ENCODE peak calls at places on chromosomes 7 and 10, in four cellular contexts. L is HCT116, U is HepG2, B is K562. Y is an unnamed sample.

GRCh38 chr10:95243318-95243617 is 47.5 kb downstream of the PDLIM1 start:
- DNase-seq in U (no peak), L (no peak), B (no peak), Y (no peak)

GRCh38 chr7:32892521-32893224 is 1.1 kb upstream of the KBTBD2 start:
- DNase-seq in L (peak), U (no peak), B (peak), Y (peak)

GRCh38 chr10:72335394-72336258 is 19.1 kb downstream of the DNAJB12 start:
- DNase-seq in B (no peak), U (no peak), L (no peak), Y (peak)

GRCh38 chr10:119355930-119356329 is 148.6 kb downstream of the GRK5 start:
- DNase-seq in B (peak), U (no peak), L (peak), Y (no peak)

GRCh38 chr10:21526184-21526951 is 886 bp upstream of the SKIDA1 start:
- DNase-seq in L (no peak), U (peak), B (peak), Y (peak)

GRCh38 chr10:103765981-103766380 is 89.4 kb downstream of the SH3PXD2A start:
- DNase-seq in L (no peak), U (no peak), B (no peak), Y (no peak)

GRCh38 chr10:95214793-95215192 is 20.8 kb downstream of the ACSM6 start:
- DNase-seq in U (no peak), L (no peak), B (no peak), Y (no peak)

GRCh38 chr10:85612378-85612775 is 754.2 kb downstream of the GRID1 start:
- DNase-seq in B (no peak), L (no peak), U (no peak), Y (no peak)

GRCh38 chr7:91657386-91658120 is 222.9 kb downstream of the MTERF1 start:
- DNase-seq in L (no peak), B (no peak), U (no peak), Y (no peak)

GRCh38 chr10:107548301-107548700 is 383.8 kb upstream of the SORCS1 start:
- DNase-seq in B (no peak), U (no peak), L (no peak), Y (no peak)

GRCh38 chr7:41425926-41426325 is 277.0 kb downstream of the INHBA start:
- DNase-seq in B (no peak), L (no peak), U (no peak), Y (no peak)

GRCh38 chr7:114502454-114503254 is 88.0 kb downstream of the FOXP2 start:
- DNase-seq in U (no peak), B (no peak), L (no peak), Y (no peak)

GRCh38 chr10:33337335-33337854 is 2.9 kb upstream of the NRP1 start:
- DNase-seq in U (no peak), L (no peak), B (no peak), Y (no peak)

GRCh38 chr7:519974-520458 is 370 bp upstream of the PDGFA start:
- DNase-seq in U (no peak), B (peak), L (no peak), Y (peak)

GRCh38 chr7:192701-193536 is 548 bp downstream of the FAM20C start:
- DNase-seq in B (no peak), U (no peak), L (no peak), Y (peak)

GRCh38 chr10:132870426-132870825 is 71.9 kb downstream of the CFAP46 start:
- DNase-seq in U (no peak), L (no peak), B (no peak), Y (no peak)

GRCh38 chr10:132648072-132648855 is 110.7 kb downstream of the INPP5A start:
- DNase-seq in B (no peak), U (no peak), L (no peak), Y (no peak)

GRCh38 chr10:127151541-127151940 is 44.9 kb downstream of the INSYN2A start:
- DNase-seq in U (no peak), L (no peak), B (no peak), Y (no peak)

GRCh38 chr10:132100556-132101349 is 35.0 kb downstream of the JAKMIP3 start:
- DNase-seq in U (no peak), B (no peak), L (no peak), Y (no peak)

GRCh38 chr7:30893357-30893756 is 18.3 kb upstream of the AQP1 start:
- DNase-seq in U (no peak), L (no peak), B (no peak), Y (peak)

GRCh38 chr10:44860811-44861751 is 50.1 kb upstream of the TMEM72 start:
- DNase-seq in L (no peak), U (peak), B (no peak), Y (no peak)

GRCh38 chr10:63157845-63158624 is 24.9 kb downstream of the NRBF2 start:
- DNase-seq in B (peak), L (peak), U (peak), Y (peak)

GRCh38 chr10:43409385-43410109 is 561 bp upstream of the HNRNPF start:
- DNase-seq in B (no peak), L (no peak), U (no peak), Y (peak)

GRCh38 chr7:125563557-125563956 is 633.9 kb upstream of the POT1 start:
- DNase-seq in B (no peak), U (no peak), L (no peak), Y (no peak)

GRCh38 chr10:60230892-60231291 is 158.8 kb downstream of the ANK3 start:
- DNase-seq in L (no peak), B (no peak), U (no peak), Y (no peak)

GRCh38 chr7:6444516-6445269 is 3.1 kb downstream of the DAGLB start:
- DNase-seq in L (no peak), U (no peak), B (no peak), Y (no peak)

GRCh38 chr7:95886501-95887090 is 114.2 kb downstream of the DYNC1I1 start:
- DNase-seq in L (no peak), U (peak), B (no peak), Y (no peak)

GRCh38 chr7:158030071-158030470 is 557.6 kb downstream of the PTPRN2 start:
- DNase-seq in B (no peak), U (no peak), L (no peak), Y (no peak)

GRCh38 chr7:121992046-121992445 is 119.1 kb downstream of the PTPRZ1 start:
- DNase-seq in B (no peak), L (no peak), U (no peak), Y (no peak)

GRCh38 chr7:5143106-5143505 is 46.9 kb upstream of the WIPI2 start:
- DNase-seq in L (no peak), U (no peak), B (no peak), Y (no peak)

GRCh38 chr10:132616995-132617780 is 79.6 kb downstream of the INPP5A start:
- DNase-seq in L (no peak), B (no peak), U (no peak), Y (no peak)

GRCh38 chr10:3813986-3814831 is 29.2 kb upstream of the KLF6 start:
- DNase-seq in B (no peak), L (no peak), U (peak), Y (no peak)

GRCh38 chr7:77980087-77980713 is 181.6 kb downstream of the PHTF2 start:
- DNase-seq in L (no peak), U (no peak), B (no peak), Y (peak)

GRCh38 chr7:76997381-76998262 is 34.5 kb downstream of the SPDYE17 start:
- DNase-seq in B (peak), U (no peak), L (no peak), Y (peak)

GRCh38 chr7:135690566-135690965 is 28.3 kb downstream of the STMP1 start:
- DNase-seq in U (no peak), B (no peak), L (no peak), Y (no peak)

GRCh38 chr7:2710256-2710655 is 22.3 kb downstream of the AMZ1 start:
- DNase-seq in B (no peak), U (no peak), L (no peak), Y (no peak)

GRCh38 chr10:30115391-30116253 is 56.2 kb upstream of the JCAD start:
- DNase-seq in L (no peak), B (no peak), U (no peak), Y (no peak)

GRCh38 chr10:15896654-15897053 is 36.3 kb upstream of the MINDY3 start:
- DNase-seq in B (no peak), L (no peak), U (no peak), Y (no peak)

GRCh38 chr7:118477026-118477425 is 252.5 kb downstream of the ANKRD7 start:
- DNase-seq in L (no peak), B (no peak), U (no peak), Y (no peak)

DNA sequence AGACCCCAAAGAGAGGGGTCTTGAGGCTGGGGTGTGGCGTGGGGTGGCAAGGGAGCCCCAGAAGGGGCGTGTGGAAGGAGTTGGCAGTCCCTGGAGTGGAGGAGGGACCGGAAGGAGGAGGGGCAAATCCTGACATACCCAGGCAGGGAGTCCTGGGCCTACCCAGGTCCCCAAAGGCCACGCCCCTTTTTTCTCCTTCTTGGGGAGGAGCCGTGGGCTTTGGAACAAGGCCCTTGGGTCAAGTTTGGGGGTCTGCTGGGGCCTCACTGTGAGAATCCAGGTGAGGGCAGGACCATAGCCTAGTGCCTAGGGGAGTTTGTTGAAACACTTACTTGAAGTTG is 1.2 kb upstream of the SMARCD3 start:
- DNase-seq in L (peak), B (peak), U (no peak), Y (peak)
- TF ChIP-seq ELF1 in L (no peak), B (no peak), U (no peak), Y (no peak)

DNA sequence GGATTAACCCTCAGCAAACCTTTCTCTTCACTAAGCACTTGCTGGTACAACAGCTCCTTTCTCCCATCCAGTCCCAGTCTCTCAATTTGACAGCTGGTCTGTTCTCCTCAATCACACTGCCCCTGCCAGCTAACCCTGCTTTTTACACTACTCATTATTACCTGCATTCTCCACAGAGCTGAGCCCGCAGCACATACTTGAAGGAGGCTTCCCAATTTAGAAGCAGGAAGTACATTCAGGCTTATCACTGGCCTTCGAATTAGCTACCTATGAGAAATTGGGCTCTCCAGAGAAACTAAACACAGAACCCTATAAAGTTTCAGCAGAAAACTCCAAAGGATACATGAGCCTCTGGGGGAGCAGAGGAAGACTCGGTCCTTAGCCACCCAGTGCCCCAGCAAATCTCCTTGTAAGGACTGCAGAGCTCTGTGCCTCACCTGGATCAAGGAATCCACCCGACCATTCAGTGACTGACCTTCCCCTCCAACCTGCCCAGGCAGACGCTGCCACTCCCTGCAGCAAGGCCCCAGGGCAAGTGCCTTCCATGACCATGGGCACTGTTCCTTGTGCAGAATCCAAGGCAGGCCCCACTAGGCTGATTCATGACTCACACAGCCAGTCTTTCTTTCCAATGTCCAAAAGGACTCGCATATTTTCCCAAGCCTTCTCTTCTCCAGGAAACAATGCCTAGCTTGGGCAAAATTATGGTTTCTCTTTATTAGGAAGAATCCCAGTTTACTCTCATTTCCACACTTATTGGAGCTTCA is 68.0 kb downstream of the VOPP1 start:
- DNase-seq in U (no peak), B (no peak), L (no peak), Y (no peak)
- H3K4me2 ChIP-seq in U (no peak), B (no peak), L (peak), Y (no peak)

GRCh38 chr7:1548438-1548831 is 7.6 kb downstream of the TMEM184A start:
- DNase-seq in U (no peak), B (peak), L (no peak), Y (no peak)
- TF ChIP-seq ELF1 in U (no peak), B (no peak), L (no peak), Y (no peak)

GRCh38 chr7:1553513-1554210 is 2.3 kb downstream of the TMEM184A start:
- DNase-seq in L (no peak), B (no peak), U (no peak), Y (peak)

GRCh38 chr7:1555813-1556540 is at the start of gene TMEM184A:
- DNase-seq in B (peak), L (peak), U (peak), Y (peak)

GRCh38 chr7:1552200-1552599 is 3.8 kb downstream of the TMEM184A start:
- DNase-seq in U (no peak), L (no peak), B (no peak), Y (no peak)

GRCh38 chr7:1555046-1555812 is 776 bp downstream of the TMEM184A start:
- DNase-seq in U (peak), L (no peak), B (peak), Y (peak)

GRCh38 chr7:1554332-1555045 is 1.5 kb downstream of the TMEM184A start:
- DNase-seq in U (no peak), L (no peak), B (no peak), Y (peak)
- H3K4me2 ChIP-seq in U (peak), L (peak), B (no peak), Y (peak)

GRCh38 chr10:120495226-120495625 is 38.2 kb downstream of the PLPP4 start:
- DNase-seq in U (no peak), B (no peak), L (no peak), Y (peak)
- TF ChIP-seq ELF1 in U (no peak), B (no peak), L (no peak), Y (no peak)

GRCh38 chr7:38185395-38185920 is 7.4 kb downstream of the STARD3NL start:
- DNase-seq in L (no peak), U (no peak), B (peak), Y (no peak)
- H3K4me2 ChIP-seq in L (no peak), U (no peak), B (peak), Y (no peak)

GRCh38 chr7:26398436-26399308 is 107.0 kb downstream of the SNX10 start:
- DNase-seq in U (no peak), L (no peak), B (peak), Y (peak)

GRCh38 chr7:26399309-26399610 is 107.6 kb downstream of the SNX10 start:
- DNase-seq in U (no peak), B (peak), L (no peak), Y (peak)

GRCh38 chr7:26399747-26400146 is 108.1 kb downstream of the SNX10 start:
- DNase-seq in B (no peak), U (no peak), L (no peak), Y (peak)

GRCh38 chr7:26397326-26397725 is 105.7 kb downstream of the SNX10 start:
- DNase-seq in L (no peak), U (no peak), B (no peak), Y (peak)

GRCh38 chr7:26397786-26398435 is 106.2 kb downstream of the SNX10 start:
- DNase-seq in U (no peak), B (peak), L (no peak), Y (peak)
- TF ChIP-seq ELF1 in U (no peak), B (no peak), L (no peak), Y (no peak)